ENCODE peak calls at places on chromosomes 3 and 15, in eight cellular contexts. R, Q, Z, S, L, N, U and T are unnamed samples.

GRCh38 chr3:2510746-2511145 is 412.1 kb downstream of the CNTN4 start:
- DNase-seq in R (no peak), Q (no peak), Z (no peak), S (no peak), L (no peak), N (no peak), U (no peak), T (peak; percentile 6)

GRCh38 chr3:166444756-166445155 is 607.5 kb upstream of the BCHE start:
- DNase-seq in R (no peak), Q (no peak), Z (no peak), S (peak; percentile 97), L (no peak), N (no peak), U (no peak), T (no peak)

GRCh38 chr15:67840747-67841634 is 1.1 kb upstream of the RNU6-1 start:
- DNase-seq in R (no peak), Q (no peak), Z (no peak), S (peak; percentile 19), L (no peak), N (no peak), U (peak; percentile 62), T (peak; percentile 33)

GRCh38 chr3:128447561-128448013 is 19.1 kb downstream of the DNAJB8 start:
- DNase-seq in R (no peak), Q (peak; percentile 78), Z (no peak), S (no peak), L (no peak), N (no peak), U (no peak), T (peak; percentile 49)

GRCh38 chr15:96360581-96361308 is 30.2 kb downstream of the NR2F2 start:
- DNase-seq in R (peak; percentile 49), Q (no peak), Z (no peak), S (no peak), L (peak; percentile 69), N (no peak), U (no peak), T (no peak)

GRCh38 chr3:11211531-11212300 is 57.4 kb downstream of the HRH1 start:
- DNase-seq in R (peak; percentile 18), Q (no peak), Z (no peak), S (no peak), L (no peak), N (no peak), U (peak; percentile 87), T (peak; percentile 32)

GRCh38 chr3:157837341-157837740 is 268.9 kb downstream of the SHOX2 start:
- DNase-seq in R (no peak), Q (no peak), Z (no peak), S (no peak), L (no peak), N (no peak), U (no peak), T (no peak)

GRCh38 chr15:57914350-57915055 is 151.0 kb downstream of the ALDH1A2 start:
- DNase-seq in R (no peak), Q (no peak), Z (no peak), S (peak; percentile 4), L (no peak), N (peak; percentile 28), U (no peak), T (peak; percentile 73)

GRCh38 chr3:130276203-130276803 is 69.2 kb upstream of the COL6A5 start:
- DNase-seq in R (no peak), Q (no peak), Z (no peak), S (peak; percentile 63), L (peak; percentile 46), N (no peak), U (peak; percentile 75), T (peak; percentile 54)